ENCODE peak calls at places on chromosomes 1 and 21, in five cellular contexts. One of them, this sample, is unnamed.
A peak's percentile ranks its signal among the peaks of the same experiment; 100 is the strongest.

GRCh38 chr21:43712268-43712942 is 6.5 kb upstream of the PDXK start:
- DNase-seq in pancreas: peak; percentile 68
- DNase-seq in T-helper 2 cell: no peak
- DNase-seq in spleen: no peak
- DNase-seq in activated CD8-positive, alpha-beta memory T cell treated with anti-CD3 and anti-CD28 coated beads for 1 hour: no peak
- DNase-seq in this sample: no peak

GRCh38 chr21:25103500-25104207 is 503.6 kb downstream of the MRPL39 start:
- DNase-seq in pancreas: no peak
- DNase-seq in T-helper 2 cell: no peak
- DNase-seq in spleen: no peak
- DNase-seq in activated CD8-positive, alpha-beta memory T cell treated with anti-CD3 and anti-CD28 coated beads for 1 hour: no peak
- DNase-seq in this sample: no peak

GRCh38 chr1:63888984-63889383 is 115.2 kb downstream of the ROR1 start:
- DNase-seq in pancreas: no peak
- DNase-seq in T-helper 2 cell: no peak
- DNase-seq in spleen: no peak
- DNase-seq in activated CD8-positive, alpha-beta memory T cell treated with anti-CD3 and anti-CD28 coated beads for 1 hour: no peak
- DNase-seq in this sample: no peak

GRCh38 chr21:31524140-31524539 is 135.4 kb upstream of the SOD1 start:
- DNase-seq in pancreas: no peak
- DNase-seq in T-helper 2 cell: no peak
- DNase-seq in spleen: no peak
- DNase-seq in activated CD8-positive, alpha-beta memory T cell treated with anti-CD3 and anti-CD28 coated beads for 1 hour: no peak
- DNase-seq in this sample: no peak

GRCh38 chr1:231011360-231011759 is 28.7 kb downstream of the FAM89A start:
- DNase-seq in pancreas: no peak
- DNase-seq in T-helper 2 cell: no peak
- DNase-seq in spleen: no peak
- DNase-seq in activated CD8-positive, alpha-beta memory T cell treated with anti-CD3 and anti-CD28 coated beads for 1 hour: no peak
- DNase-seq in this sample: no peak

GRCh38 chr1:84997667-84998600 is 1.0 kb upstream of the MCOLN2 start:
- DNase-seq in pancreas: no peak
- DNase-seq in T-helper 2 cell: no peak
- DNase-seq in spleen: peak; percentile 75
- DNase-seq in activated CD8-positive, alpha-beta memory T cell treated with anti-CD3 and anti-CD28 coated beads for 1 hour: no peak
- DNase-seq in this sample: no peak

GRCh38 chr1:168099314-168099920 is 37.3 kb downstream of the GPR161 start:
- DNase-seq in pancreas: no peak
- DNase-seq in T-helper 2 cell: no peak
- DNase-seq in spleen: no peak
- DNase-seq in activated CD8-positive, alpha-beta memory T cell treated with anti-CD3 and anti-CD28 coated beads for 1 hour: no peak
- DNase-seq in this sample: no peak

GRCh38 chr1:198179556-198179981 is 22.8 kb downstream of the NEK7 start:
- DNase-seq in pancreas: no peak
- DNase-seq in T-helper 2 cell: no peak
- DNase-seq in spleen: no peak
- DNase-seq in activated CD8-positive, alpha-beta memory T cell treated with anti-CD3 and anti-CD28 coated beads for 1 hour: no peak
- DNase-seq in this sample: no peak

GRCh38 chr1:107934573-107934972 is 30.4 kb downstream of the VAV3 start:
- DNase-seq in pancreas: no peak
- DNase-seq in T-helper 2 cell: no peak
- DNase-seq in spleen: no peak
- DNase-seq in activated CD8-positive, alpha-beta memory T cell treated with anti-CD3 and anti-CD28 coated beads for 1 hour: no peak
- DNase-seq in this sample: no peak

GRCh38 chr1:59162665-59163064 is 134.2 kb upstream of the FGGY start:
- DNase-seq in pancreas: no peak
- DNase-seq in T-helper 2 cell: no peak
- DNase-seq in spleen: no peak
- DNase-seq in activated CD8-positive, alpha-beta memory T cell treated with anti-CD3 and anti-CD28 coated beads for 1 hour: no peak
- DNase-seq in this sample: no peak

GRCh38 chr1:36327421-36328087 is 4.1 kb upstream of the EVA1B start:
- DNase-seq in pancreas: no peak
- DNase-seq in T-helper 2 cell: no peak
- DNase-seq in spleen: no peak
- DNase-seq in activated CD8-positive, alpha-beta memory T cell treated with anti-CD3 and anti-CD28 coated beads for 1 hour: no peak
- DNase-seq in this sample: no peak

GRCh38 chr1:7373936-7374760 is 396.9 kb upstream of the VAMP3 start:
- DNase-seq in pancreas: no peak
- DNase-seq in T-helper 2 cell: no peak
- DNase-seq in spleen: peak; percentile 33
- DNase-seq in activated CD8-positive, alpha-beta memory T cell treated with anti-CD3 and anti-CD28 coated beads for 1 hour: no peak
- DNase-seq in this sample: no peak

GRCh38 chr1:12618661-12619395 is 818 bp upstream of the DHRS3 start:
- DNase-seq in pancreas: peak; percentile 69
- DNase-seq in T-helper 2 cell: peak; percentile 51
- DNase-seq in spleen: peak; percentile 82
- DNase-seq in activated CD8-positive, alpha-beta memory T cell treated with anti-CD3 and anti-CD28 coated beads for 1 hour: no peak
- DNase-seq in this sample: peak; percentile 39

GRCh38 chr21:14687277-14687642 is 141.1 kb upstream of the SAMSN1 start:
- DNase-seq in pancreas: no peak
- DNase-seq in T-helper 2 cell: no peak
- DNase-seq in spleen: no peak
- DNase-seq in activated CD8-positive, alpha-beta memory T cell treated with anti-CD3 and anti-CD28 coated beads for 1 hour: no peak
- DNase-seq in this sample: no peak

GRCh38 chr21:28132713-28133112 is 860.0 kb downstream of the LTN1 start:
- DNase-seq in pancreas: no peak
- DNase-seq in T-helper 2 cell: no peak
- DNase-seq in spleen: no peak
- DNase-seq in activated CD8-positive, alpha-beta memory T cell treated with anti-CD3 and anti-CD28 coated beads for 1 hour: no peak
- DNase-seq in this sample: no peak

GRCh38 chr21:34043333-34043732 is 30.0 kb upstream of the MRPS6 start:
- DNase-seq in pancreas: no peak
- DNase-seq in T-helper 2 cell: no peak
- DNase-seq in spleen: no peak
- DNase-seq in activated CD8-positive, alpha-beta memory T cell treated with anti-CD3 and anti-CD28 coated beads for 1 hour: no peak
- DNase-seq in this sample: no peak

GRCh38 chr1:89822109-89822962 is 1.5 kb downstream of the LRRC8D start:
- DNase-seq in pancreas: peak; percentile 27
- DNase-seq in T-helper 2 cell: no peak
- DNase-seq in spleen: peak; percentile 81
- DNase-seq in activated CD8-positive, alpha-beta memory T cell treated with anti-CD3 and anti-CD28 coated beads for 1 hour: no peak
- DNase-seq in this sample: no peak

GRCh38 chr21:31991356-31992331 is 118.8 kb downstream of the HUNK start:
- DNase-seq in pancreas: no peak
- DNase-seq in T-helper 2 cell: no peak
- DNase-seq in spleen: no peak
- DNase-seq in activated CD8-positive, alpha-beta memory T cell treated with anti-CD3 and anti-CD28 coated beads for 1 hour: no peak
- DNase-seq in this sample: no peak

GRCh38 chr1:160357286-160358002 is 9.4 kb upstream of the NHLH1 start:
- DNase-seq in pancreas: no peak
- DNase-seq in T-helper 2 cell: no peak
- DNase-seq in spleen: no peak
- DNase-seq in activated CD8-positive, alpha-beta memory T cell treated with anti-CD3 and anti-CD28 coated beads for 1 hour: no peak
- DNase-seq in this sample: no peak

GRCh38 chr21:41480086-41480690 is 27.8 kb downstream of the TMPRSS2 start:
- DNase-seq in pancreas: peak; percentile 66
- DNase-seq in T-helper 2 cell: no peak
- DNase-seq in spleen: peak; percentile 58
- DNase-seq in activated CD8-positive, alpha-beta memory T cell treated with anti-CD3 and anti-CD28 coated beads for 1 hour: no peak
- DNase-seq in this sample: no peak

GRCh38 chr1:228417061-228417460 is 400 bp upstream of the TRIM17 start:
- DNase-seq in pancreas: no peak
- DNase-seq in T-helper 2 cell: no peak
- DNase-seq in spleen: peak; percentile 71
- DNase-seq in activated CD8-positive, alpha-beta memory T cell treated with anti-CD3 and anti-CD28 coated beads for 1 hour: no peak
- DNase-seq in this sample: no peak

GRCh38 chr1:180228648-180229482 is 1.2 kb upstream of the LHX4 start:
- DNase-seq in pancreas: no peak
- DNase-seq in T-helper 2 cell: no peak
- DNase-seq in spleen: no peak
- DNase-seq in activated CD8-positive, alpha-beta memory T cell treated with anti-CD3 and anti-CD28 coated beads for 1 hour: no peak
- DNase-seq in this sample: no peak

GRCh38 chr1:46171872-46172271 is 3.0 kb upstream of the TSPAN1 start:
- DNase-seq in pancreas: peak; percentile 66
- DNase-seq in T-helper 2 cell: no peak
- DNase-seq in spleen: no peak
- DNase-seq in activated CD8-positive, alpha-beta memory T cell treated with anti-CD3 and anti-CD28 coated beads for 1 hour: no peak
- DNase-seq in this sample: no peak

GRCh38 chr1:84366786-84367185 is 31.5 kb upstream of the DNASE2B start:
- DNase-seq in pancreas: no peak
- DNase-seq in T-helper 2 cell: no peak
- DNase-seq in spleen: no peak
- DNase-seq in activated CD8-positive, alpha-beta memory T cell treated with anti-CD3 and anti-CD28 coated beads for 1 hour: no peak
- DNase-seq in this sample: no peak

GRCh38 chr1:33429846-33430750 is 797 bp downstream of the PHC2 start:
- DNase-seq in pancreas: peak; percentile 64
- DNase-seq in T-helper 2 cell: no peak
- DNase-seq in spleen: peak; percentile 88
- DNase-seq in activated CD8-positive, alpha-beta memory T cell treated with anti-CD3 and anti-CD28 coated beads for 1 hour: no peak
- DNase-seq in this sample: no peak

GRCh38 chr1:89632213-89633102 is 462 bp upstream of the LRRC8C start:
- DNase-seq in pancreas: peak; percentile 71
- DNase-seq in T-helper 2 cell: peak; percentile 79
- DNase-seq in spleen: peak; percentile 99
- DNase-seq in activated CD8-positive, alpha-beta memory T cell treated with anti-CD3 and anti-CD28 coated beads for 1 hour: peak; percentile 81
- DNase-seq in this sample: peak; percentile 90

GRCh38 chr1:156471496-156472490 is 28.8 kb downstream of the MEF2D start:
- DNase-seq in pancreas: peak; percentile 98
- DNase-seq in T-helper 2 cell: no peak
- DNase-seq in spleen: no peak
- DNase-seq in activated CD8-positive, alpha-beta memory T cell treated with anti-CD3 and anti-CD28 coated beads for 1 hour: no peak
- DNase-seq in this sample: no peak

GRCh38 chr1:151814971-151815545 is 9.8 kb upstream of the LINGO4 start:
- DNase-seq in pancreas: no peak
- DNase-seq in T-helper 2 cell: no peak
- DNase-seq in spleen: no peak
- DNase-seq in activated CD8-positive, alpha-beta memory T cell treated with anti-CD3 and anti-CD28 coated beads for 1 hour: no peak
- DNase-seq in this sample: no peak

GRCh38 chr1:164604541-164604940 is 45.6 kb downstream of the PBX1 start:
- DNase-seq in pancreas: no peak
- DNase-seq in T-helper 2 cell: no peak
- DNase-seq in spleen: no peak
- DNase-seq in activated CD8-positive, alpha-beta memory T cell treated with anti-CD3 and anti-CD28 coated beads for 1 hour: no peak
- DNase-seq in this sample: no peak

GRCh38 chr1:85554630-85555327 is 25.8 kb upstream of the CCN1 start:
- DNase-seq in pancreas: no peak
- DNase-seq in T-helper 2 cell: no peak
- DNase-seq in spleen: no peak
- DNase-seq in activated CD8-positive, alpha-beta memory T cell treated with anti-CD3 and anti-CD28 coated beads for 1 hour: no peak
- DNase-seq in this sample: no peak

GRCh38 chr1:38680801-38681510 is 178.6 kb downstream of the RRAGC start:
- DNase-seq in pancreas: no peak
- DNase-seq in T-helper 2 cell: no peak
- DNase-seq in spleen: no peak
- DNase-seq in activated CD8-positive, alpha-beta memory T cell treated with anti-CD3 and anti-CD28 coated beads for 1 hour: no peak
- DNase-seq in this sample: no peak

GRCh38 chr1:41485605-41486004 is 1.1 kb upstream of the EDN2 start:
- DNase-seq in pancreas: peak; percentile 10
- DNase-seq in T-helper 2 cell: no peak
- DNase-seq in spleen: peak; percentile 67
- DNase-seq in activated CD8-positive, alpha-beta memory T cell treated with anti-CD3 and anti-CD28 coated beads for 1 hour: no peak
- DNase-seq in this sample: no peak

GRCh38 chr1:174682419-174683008 is 234.8 kb downstream of the GPR52 start:
- DNase-seq in pancreas: no peak
- DNase-seq in T-helper 2 cell: no peak
- DNase-seq in spleen: no peak
- DNase-seq in activated CD8-positive, alpha-beta memory T cell treated with anti-CD3 and anti-CD28 coated beads for 1 hour: no peak
- DNase-seq in this sample: no peak

GRCh38 chr21:44357064-44357837 is 3.8 kb downstream of the TRPM2 start:
- DNase-seq in pancreas: no peak
- DNase-seq in T-helper 2 cell: no peak
- DNase-seq in spleen: no peak
- DNase-seq in activated CD8-positive, alpha-beta memory T cell treated with anti-CD3 and anti-CD28 coated beads for 1 hour: no peak
- DNase-seq in this sample: no peak

GRCh38 chr1:26493267-26493666 is 21.0 kb downstream of the HMGN2 start:
- DNase-seq in pancreas: no peak
- DNase-seq in T-helper 2 cell: no peak
- DNase-seq in spleen: no peak
- DNase-seq in activated CD8-positive, alpha-beta memory T cell treated with anti-CD3 and anti-CD28 coated beads for 1 hour: no peak
- DNase-seq in this sample: no peak

GRCh38 chr1:244834596-244835275 is 722 bp upstream of the COX20 start:
- DNase-seq in pancreas: peak; percentile 81
- DNase-seq in T-helper 2 cell: peak; percentile 77
- DNase-seq in spleen: peak; percentile 98
- DNase-seq in activated CD8-positive, alpha-beta memory T cell treated with anti-CD3 and anti-CD28 coated beads for 1 hour: peak; percentile 73
- DNase-seq in this sample: peak; percentile 76

GRCh38 chr1:110872366-110872744 is 593 bp upstream of the CD53 start:
- DNase-seq in pancreas: no peak
- DNase-seq in T-helper 2 cell: no peak
- DNase-seq in spleen: no peak
- DNase-seq in activated CD8-positive, alpha-beta memory T cell treated with anti-CD3 and anti-CD28 coated beads for 1 hour: no peak
- DNase-seq in this sample: no peak